ENCODE peak calls at places on chromosomes 16 and 17, in eight cellular contexts. I is lung, N is progenitor cell of endocrine pancreas, U is lower lobe of right lung, W is ascending aorta, H is GM12878, K is kidney epithelial cell, J is GM20000. P is an unnamed sample.

GRCh38 chr17:81101614-81102306 is 63.5 kb upstream of the PVALEF start:
- DNase-seq in J (peak), N (peak), H (peak), K (no peak), I (peak), U (peak), W (peak), P (peak)

GRCh38 chr17:49968380-49969133 is 433 bp upstream of the DLX4 start:
- DNase-seq in W (no peak), K (no peak), N (peak), I (peak), H (no peak), U (peak), J (peak), P (peak)

GRCh38 chr16:57245472-57246113 is 534 bp downstream of the ARL2BP start:
- DNase-seq in U (peak), I (peak), K (no peak), W (peak), H (no peak), J (peak), N (no peak), P (peak)

GRCh38 chr16:5595849-5596248 is 498.3 kb upstream of the EEF2KMT start:
- DNase-seq in N (no peak), U (no peak), J (no peak), W (no peak), H (no peak), K (no peak), I (no peak), P (no peak)

GRCh38 chr17:42675984-42676423 is 790 bp downstream of the PLEKHH3 start:
- DNase-seq in U (peak), H (no peak), I (no peak), K (no peak), W (peak), J (peak), N (no peak), P (no peak)

GRCh38 chr17:75194879-75195278 is 10.6 kb upstream of the NUP85 start:
- DNase-seq in W (no peak), U (no peak), J (no peak), I (no peak), H (no peak), K (peak), N (no peak), P (no peak)

GRCh38 chr17:41263212-41263611 is 2.0 kb upstream of the KRTAP9-6 start:
- DNase-seq in U (no peak), N (no peak), J (no peak), K (no peak), I (no peak), W (no peak), H (no peak), P (peak)

GRCh38 chr17:47978324-47978723 is 7.4 kb downstream of the CDK5RAP3 start:
- DNase-seq in U (no peak), K (no peak), H (no peak), W (no peak), I (no peak), J (peak), N (peak), P (peak)

GRCh38 chr17:9755083-9755482 is 36.3 kb downstream of the DHRS7C start:
- DNase-seq in N (no peak), I (no peak), J (no peak), H (no peak), U (no peak), W (no peak), K (no peak), P (no peak)
- TF ChIP-seq CTCF in N (no peak), I (no peak), J (no peak), H (no peak), U (no peak), W (no peak), K (no peak), P (no peak)

DNA sequence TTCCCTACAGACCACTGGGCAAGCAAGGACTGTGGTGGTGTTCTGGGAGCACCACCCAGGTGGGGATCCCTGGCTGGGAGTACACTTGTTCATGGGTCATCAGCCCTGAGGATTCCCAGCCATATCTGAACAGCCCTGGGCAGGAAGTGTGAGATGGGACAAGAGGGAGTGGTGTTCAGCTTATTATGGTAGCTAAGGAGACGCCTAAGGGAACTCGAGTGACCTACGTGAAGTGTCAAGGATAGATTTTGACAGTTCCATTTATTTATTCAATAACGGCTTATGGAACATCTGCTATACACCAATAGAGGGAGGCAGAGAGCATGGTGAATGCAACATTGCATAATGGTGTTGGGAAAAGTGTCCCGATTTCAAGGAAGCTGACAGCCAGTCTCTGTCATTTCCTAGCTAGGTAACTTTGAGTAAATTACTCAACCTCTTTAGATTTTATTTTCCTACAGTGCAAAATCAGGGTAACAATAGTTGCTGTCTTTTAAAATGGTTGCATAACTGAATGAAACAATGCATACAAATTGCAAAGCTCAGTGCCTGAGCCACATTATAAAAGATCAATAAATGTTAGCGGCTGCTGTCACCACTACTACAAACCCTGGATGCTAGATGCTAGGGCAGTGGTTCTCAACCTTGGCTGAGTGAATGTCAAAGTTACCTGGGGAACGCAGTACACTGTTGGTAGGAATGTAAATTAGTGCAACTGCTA is 534.1 kb downstream of the GRIN2A start:
- DNase-seq in W (no peak), U (no peak), J (peak), I (no peak), N (no peak), H (no peak), K (no peak), P (peak)
- TF ChIP-seq CTCF in W (peak), U (peak), J (peak), I (peak), N (peak), H (peak), K (peak), P (peak)

GRCh38 chr16:46883690-46884512 is at the start of gene GPT2:
- DNase-seq in I (peak), U (peak), N (peak), J (peak), K (peak), H (peak), W (peak), P (peak)
- TF ChIP-seq CTCF in I (peak), U (peak), N (peak), J (no peak), K (no peak), H (no peak), W (no peak), P (peak)

GRCh38 chr17:39704821-39705551 is 5.1 kb downstream of the ERBB2 start:
- DNase-seq in J (no peak), I (no peak), K (no peak), U (no peak), H (no peak), W (peak), N (no peak), P (no peak)
- TF ChIP-seq CTCF in J (no peak), I (no peak), K (peak), U (peak), H (no peak), W (peak), N (no peak), P (no peak)

DNA sequence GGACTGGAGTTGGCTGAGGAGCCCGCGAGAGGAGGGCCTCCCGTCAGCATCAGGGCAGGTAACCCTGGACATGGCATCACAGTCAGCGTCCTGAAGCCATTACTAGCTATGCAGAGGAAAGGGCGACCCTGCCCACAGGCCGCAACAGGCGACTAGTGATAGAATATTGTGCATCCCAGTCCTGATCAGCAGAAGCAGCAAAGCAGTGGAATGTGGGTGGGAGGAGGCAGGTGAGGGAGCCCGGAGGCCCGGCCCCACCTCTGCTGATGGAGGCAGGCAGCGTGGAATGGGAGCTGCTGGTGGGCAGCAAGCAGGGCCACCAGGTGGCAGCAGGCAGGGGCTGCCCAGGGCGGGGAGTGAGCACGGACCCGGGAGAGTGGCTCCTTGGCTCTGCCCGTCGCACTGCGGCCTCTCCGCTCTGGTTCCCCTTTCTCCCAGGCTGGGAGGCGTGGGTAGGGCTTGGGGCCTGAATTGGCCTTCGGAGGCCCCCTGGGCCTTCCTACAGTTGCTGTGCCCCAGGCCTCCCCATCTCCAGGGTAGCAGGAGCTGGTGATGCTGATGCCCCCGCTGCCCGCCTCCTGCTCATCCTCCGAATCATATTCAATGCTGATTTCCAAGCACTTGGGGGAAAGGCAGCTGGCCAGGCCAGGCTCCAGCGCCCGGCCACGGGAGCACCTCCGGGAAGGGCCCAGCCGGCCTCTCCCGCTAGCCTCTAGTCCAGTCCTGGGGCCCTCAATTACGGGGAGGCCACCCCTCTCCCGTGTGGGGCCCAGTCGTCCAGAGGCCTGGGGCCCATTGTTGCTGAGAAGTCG is 20.2 kb downstream of the TSPOAP1 start:
- DNase-seq in K (no peak), J (no peak), W (no peak), N (peak), I (peak), H (no peak), U (no peak), P (peak)
- TF ChIP-seq CTCF in K (peak), J (no peak), W (no peak), N (peak), I (no peak), H (peak), U (peak), P (peak)

DNA sequence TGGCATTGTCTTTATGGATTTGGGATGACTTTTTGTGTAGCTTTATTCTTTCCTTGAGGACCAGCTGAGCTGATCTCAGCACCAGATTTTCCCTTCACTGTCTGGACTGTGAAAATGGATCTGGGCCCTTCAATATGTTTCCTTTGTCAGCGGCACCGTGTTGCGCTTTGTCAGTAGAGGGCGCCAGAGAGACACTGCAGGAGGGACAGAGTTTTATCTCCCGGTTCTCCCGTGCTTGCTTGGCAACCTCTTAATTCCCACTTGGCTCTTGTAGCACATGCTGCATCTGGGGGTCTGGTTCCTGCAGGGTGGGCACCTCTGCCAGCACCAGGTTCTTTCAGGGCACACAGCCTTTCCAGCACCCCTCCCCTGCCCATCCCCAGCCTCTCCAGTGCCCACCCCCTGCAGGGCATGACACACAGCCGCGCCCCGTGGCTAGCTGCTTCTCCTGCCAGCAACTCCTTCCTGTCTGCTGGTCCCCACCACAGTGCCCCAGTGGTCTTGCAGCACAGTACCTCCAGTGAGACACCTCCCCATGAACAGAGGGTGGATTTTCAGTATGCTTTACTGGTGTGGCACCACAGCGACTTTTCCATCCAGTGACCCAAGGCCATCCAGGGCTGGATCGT is 19.6 kb downstream of the OR1D5 start:
- DNase-seq in N (no peak), H (no peak), J (no peak), U (no peak), K (no peak), I (no peak), W (no peak), P (no peak)
- TF ChIP-seq CTCF in N (peak), H (peak), J (peak), U (no peak), K (peak), I (no peak), W (no peak), P (no peak)

GRCh38 chr16:16045879-16046278 is 96.5 kb downstream of the ABCC1 start:
- DNase-seq in U (no peak), I (no peak), J (no peak), K (no peak), W (no peak), H (no peak), N (no peak), P (no peak)
- TF ChIP-seq CTCF in U (no peak), I (no peak), J (no peak), K (peak), W (no peak), H (peak), N (peak), P (peak)

GRCh38 chr16:31833047-31833446 is 40.6 kb upstream of the ZNF267 start:
- DNase-seq in K (no peak), W (no peak), I (no peak), N (no peak), H (no peak), U (no peak), J (no peak), P (no peak)
- TF ChIP-seq CTCF in K (no peak), W (no peak), I (no peak), N (no peak), H (no peak), U (no peak), J (no peak), P (no peak)

P was measured in GM13976.